ENCODE peak calls at places on chromosomes 13 and 19, in four cellular contexts. D, E, B and R are unnamed samples.

GRCh38 chr13:107069107-107069776 is 501.3 kb upstream of the ARGLU1 start:
- DNase-seq in D (no peak), E (no peak), B (no peak), R (no peak)

GRCh38 chr19:29715695-29716581 is 877 bp upstream of the C19orf12 start:
- DNase-seq in D (no peak), E (no peak), B (no peak), R (no peak)

GRCh38 chr13:29471551-29471950 is 123.9 kb downstream of the SLC7A1 start:
- DNase-seq in D (no peak), E (no peak), B (no peak), R (no peak)

GRCh38 chr19:506404-507285 is 652 bp upstream of the TPGS1 start:
- DNase-seq in D (peak; percentile 98), E (peak; percentile 94), B (peak; percentile 80), R (peak; percentile 96)

GRCh38 chr13:21034602-21035190 is 26.7 kb downstream of the LATS2 start:
- DNase-seq in D (no peak), E (no peak), B (no peak), R (no peak)

GRCh38 chr13:36357692-36358091 is 11.5 kb upstream of the SPART start:
- DNase-seq in D (no peak), E (no peak), B (no peak), R (no peak)

GRCh38 chr19:18469245-18470107 is 31.5 kb upstream of the ISYNA1 start:
- DNase-seq in D (peak; percentile 32), E (peak; percentile 78), B (no peak), R (no peak)

GRCh38 chr13:47036291-47037008 is 139.6 kb upstream of the HTR2A start:
- DNase-seq in D (peak; percentile 36), E (no peak), B (no peak), R (no peak)

GRCh38 chr19:2345794-2346663 is 14.0 kb upstream of the TMPRSS9 start:
- DNase-seq in D (no peak), E (no peak), B (no peak), R (no peak)

GRCh38 chr13:81106348-81106747 is 765.4 kb upstream of the SPRY2 start:
- DNase-seq in D (no peak), E (no peak), B (no peak), R (no peak)

GRCh38 chr13:98978280-98978679 is 416 bp upstream of the DOCK9 start:
- DNase-seq in D (no peak), E (no peak), B (no peak), R (no peak)

GRCh38 chr13:94480672-94481145 is 1.2 kb upstream of the DCT start:
- DNase-seq in D (no peak), E (no peak), B (no peak), R (no peak)

GRCh38 chr13:111943229-111943795 is 123.6 kb upstream of the SOX1 start:
- DNase-seq in D (no peak), E (no peak), B (no peak), R (no peak)

GRCh38 chr13:22801402-22802003 is 379.3 kb upstream of the SGCG start:
- DNase-seq in D (no peak), E (no peak), B (no peak), R (no peak)

GRCh38 chr19:49954092-49954825 is 6.7 kb downstream of the SIGLEC11 start:
- DNase-seq in D (no peak), E (no peak), B (no peak), R (no peak)

GRCh38 chr13:47087841-47088240 is 191.0 kb upstream of the HTR2A start:
- DNase-seq in D (no peak), E (no peak), B (no peak), R (no peak)

GRCh38 chr13:38688674-38689073 is 1.8 kb downstream of the FREM2 start:
- DNase-seq in D (no peak), E (no peak), B (no peak), R (no peak)

GRCh38 chr13:105518086-105518485 is 1017.4 kb downstream of the EFNB2 start:
- DNase-seq in D (no peak), E (no peak), B (no peak), R (no peak)

GRCh38 chr19:17950310-17951150 is 16.4 kb upstream of the KCNN1 start:
- DNase-seq in D (peak; percentile 72), E (peak; percentile 55), B (no peak), R (no peak)

GRCh38 chr13:86655561-86655960 is 856.3 kb upstream of the SLITRK6 start:
- DNase-seq in D (no peak), E (no peak), B (no peak), R (no peak)

GRCh38 chr13:62234780-62235530 is 819.3 kb upstream of the PCDH20 start:
- DNase-seq in D (no peak), E (no peak), B (no peak), R (no peak)

GRCh38 chr13:20064128-20064527 is 96.7 kb downstream of the GJA3 start:
- DNase-seq in D (no peak), E (no peak), B (no peak), R (no peak)

GRCh38 chr19:15463865-15464371 is 426 bp downstream of the RASAL3 start:
- DNase-seq in D (peak; percentile 69), E (peak; percentile 84), B (peak; percentile 46), R (peak; percentile 20)

GRCh38 chr19:40633207-40633606 is 32.0 kb downstream of the LTBP4 start:
- DNase-seq in D (no peak), E (no peak), B (no peak), R (no peak)

GRCh38 chr19:32692727-32693061 is 1.1 kb downstream of the NUDT19 start:
- DNase-seq in D (no peak), E (peak; percentile 23), B (no peak), R (no peak)

GRCh38 chr19:39136225-39136940 is 10.8 kb downstream of the PAK4 start:
- DNase-seq in D (no peak), E (no peak), B (no peak), R (no peak)

GRCh38 chr19:3547301-3547731 is 8.3 kb downstream of the TEKTIP1 start:
- DNase-seq in D (peak; percentile 18), E (peak; percentile 52), B (no peak), R (no peak)

GRCh38 chr19:45234089-45234869 is 10.9 kb downstream of the EXOC3L2 start:
- DNase-seq in D (no peak), E (no peak), B (no peak), R (no peak)

GRCh38 chr19:46718157-46718933 is 1.4 kb upstream of the PRKD2 start:
- DNase-seq in D (peak; percentile 83), E (peak; percentile 72), B (peak; percentile 45), R (no peak)

GRCh38 chr13:49214917-49215376 is 5.2 kb upstream of the MLNR start:
- DNase-seq in D (peak; percentile 27), E (peak; percentile 49), B (no peak), R (no peak)

GRCh38 chr13:98478134-98479129 is 98.5 kb downstream of the STK24 start:
- DNase-seq in D (no peak), E (peak; percentile 54), B (no peak), R (no peak)

GRCh38 chr13:28347456-28348371 is 147.2 kb downstream of the FLT1 start:
- DNase-seq in D (no peak), E (no peak), B (no peak), R (no peak)

GRCh38 chr19:40831502-40832430 is 18.5 kb downstream of the CYP2A6 start:
- DNase-seq in D (no peak), E (no peak), B (no peak), R (no peak)

GRCh38 chr13:76980075-76980718 is 11.7 kb upstream of the CLN5 start:
- DNase-seq in D (peak; percentile 80), E (peak; percentile 92), B (peak; percentile 68), R (no peak)

GRCh38 chr19:33690461-33691427 is 69.0 kb downstream of the CHST8 start:
- DNase-seq in D (no peak), E (no peak), B (no peak), R (no peak)

GRCh38 chr13:36072536-36072935 is 58.6 kb downstream of the DCLK1 start:
- DNase-seq in D (no peak), E (no peak), B (no peak), R (no peak)

GRCh38 chr13:96652506-96652905 is 341.8 kb downstream of the OXGR1 start:
- DNase-seq in D (no peak), E (no peak), B (no peak), R (no peak)

GRCh38 chr13:52686381-52686780 is 33.7 kb downstream of the SUGT1 start:
- DNase-seq in D (no peak), E (no peak), B (no peak), R (no peak)